ENCODE peak calls at places on chromosomes 12 and 14, in nine cellular contexts. I is BJ, R is stomach, B is SJSA1, G is tibial artery, L is PC-3, U is transverse colon, S is uterus, A is neural progenitor cell. X is an unnamed sample.
A peak's percentile ranks its signal among the peaks of the same experiment; 100 is the strongest.

GRCh38 chr12:106696861-106697417 is 77.5 kb upstream of the RIC8B start:
- DNase-seq in B (no peak), G (no peak), I (no peak), S (no peak), R (no peak), U (no peak), A (no peak), L (no peak), X (no peak)

GRCh38 chr12:85985996-85986395 is 111.9 kb downstream of the NTS start:
- DNase-seq in B (no peak), A (no peak), L (peak; percentile 44), I (no peak), R (no peak), U (no peak), S (no peak), G (no peak), X (no peak)

GRCh38 chr12:108611884-108612415 is 14.1 kb upstream of the TMEM119 start:
- DNase-seq in S (no peak), I (peak; percentile 49), G (no peak), L (peak; percentile 88), B (peak; percentile 100), R (no peak), A (peak; percentile 68), U (no peak), X (peak; percentile 86)

GRCh38 chr12:44193281-44193680 is 357.4 kb downstream of the TMEM117 start:
- DNase-seq in B (no peak), I (no peak), U (no peak), L (no peak), G (no peak), S (no peak), R (no peak), A (no peak), X (no peak)

GRCh38 chr14:59890676-59891075 is 20.1 kb upstream of the RTN1 start:
- DNase-seq in B (no peak), U (no peak), L (no peak), A (no peak), I (no peak), R (no peak), G (no peak), S (no peak), X (no peak)

GRCh38 chr12:12736759-12737676 is 19.9 kb downstream of the CDKN1B start:
- DNase-seq in L (peak; percentile 58), R (no peak), B (peak; percentile 66), I (peak; percentile 59), G (peak; percentile 34), S (peak; percentile 56), U (peak; percentile 46), A (peak; percentile 32), X (peak; percentile 57)

GRCh38 chr12:104598342-104599271 is 141.9 kb downstream of the CHST11 start:
- DNase-seq in A (no peak), R (peak; percentile 71), B (no peak), U (no peak), I (no peak), S (no peak), G (no peak), L (no peak), X (no peak)

GRCh38 chr12:26647091-26647490 is 185.9 kb downstream of the ITPR2 start:
- DNase-seq in R (no peak), B (no peak), U (no peak), I (no peak), A (no peak), L (no peak), S (no peak), G (no peak), X (no peak)

GRCh38 chr14:77071938-77072388 is 26.1 kb upstream of the CIPC start:
- DNase-seq in G (no peak), S (no peak), B (no peak), L (peak; percentile 96), I (no peak), U (no peak), R (no peak), A (no peak), X (no peak)

GRCh38 chr12:6773662-6774351 is 1.5 kb downstream of the LAG3 start:
- DNase-seq in S (no peak), A (peak; percentile 66), B (no peak), R (no peak), U (no peak), G (no peak), I (no peak), L (no peak), X (peak; percentile 80)
- H3K27me3 ChIP-seq in S (no peaks in the 10 kb centered on the region), A (peaks cover 18% of the 10 kb centered on the region), B (no peaks in the 10 kb centered on the region), R (no peaks in the 10 kb centered on the region), U (no peaks in the 10 kb centered on the region), G (no peaks in the 10 kb centered on the region), I (no peaks in the 10 kb centered on the region), L (no peaks in the 10 kb centered on the region), X (peaks cover 71% of the 10 kb centered on the region)

GRCh38 chr14:103340480-103341212 is 6.6 kb downstream of the EIF5 start:
- DNase-seq in B (no peak), I (no peak), L (no peak), R (no peak), U (no peak), S (no peak), G (no peak), A (no peak), X (no peak)
- H3K36me3 ChIP-seq in B (peaks cover 95% of the 10 kb centered on the region), I (peaks cover 45% of the 10 kb centered on the region), L (peaks cover 89% of the 10 kb centered on the region), R (peaks cover 97% of the 10 kb centered on the region), U (peaks cover 3% of the 10 kb centered on the region), S (no peaks in the 10 kb centered on the region), G (peaks cover 91% of the 10 kb centered on the region), A (peaks cover 69% of the 10 kb centered on the region), X (peaks cover 73% of the 10 kb centered on the region)

DNA sequence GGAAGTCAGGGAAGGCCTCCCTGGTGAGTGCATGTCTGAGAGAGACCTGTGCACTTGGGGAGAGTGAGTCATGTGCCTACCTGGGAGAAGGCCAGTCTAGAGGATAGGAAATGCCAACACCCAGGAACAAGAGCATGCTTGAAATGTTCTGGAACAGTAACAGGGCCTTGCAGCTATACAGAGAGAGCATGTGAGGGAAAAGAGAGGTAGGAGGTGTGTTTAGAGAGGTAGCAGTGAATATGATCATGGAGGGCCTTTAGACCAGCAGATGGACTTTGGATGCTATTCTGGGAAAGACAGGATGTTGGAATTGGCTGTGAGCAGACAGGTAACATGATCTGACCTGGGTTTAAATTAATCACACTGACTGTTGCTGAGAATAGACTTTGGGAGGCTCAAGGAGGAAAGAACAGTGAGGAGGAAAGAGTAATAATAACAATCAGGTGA is 1143.6 kb downstream of the FLRT2 start:
- DNase-seq in L (peak; percentile 14), U (no peak), S (no peak), B (no peak), R (peak; percentile 34), I (no peak), A (no peak), G (no peak), X (no peak)
- H3K27me3 ChIP-seq in L (no peaks in the 10 kb centered on the region), U (no peaks in the 10 kb centered on the region), S (no peaks in the 10 kb centered on the region), B (no peaks in the 10 kb centered on the region), R (no peaks in the 10 kb centered on the region), I (no peaks in the 10 kb centered on the region), A (no peaks in the 10 kb centered on the region), G (no peaks in the 10 kb centered on the region), X (no peaks in the 10 kb centered on the region)

GRCh38 chr12:57092529-57092862 is 3.6 kb downstream of the NAB2 start:
- DNase-seq in U (no peak), R (no peak), B (no peak), I (no peak), G (no peak), L (no peak), A (no peak), S (no peak), X (no peak)
- H3K36me3 ChIP-seq in U (no peaks in the 10 kb centered on the region), R (peaks cover 63% of the 10 kb centered on the region), B (peaks cover 64% of the 10 kb centered on the region), I (peaks cover 45% of the 10 kb centered on the region), G (peaks cover 59% of the 10 kb centered on the region), L (no peaks in the 10 kb centered on the region), A (no peaks in the 10 kb centered on the region), S (no peaks in the 10 kb centered on the region), X (peaks cover 15% of the 10 kb centered on the region)

GRCh38 chr12:459050-459429 is 699 bp upstream of the B4GALNT3 start:
- DNase-seq in B (no peak), G (no peak), U (no peak), L (no peak), R (no peak), I (no peak), S (no peak), A (no peak), X (no peak)
- H3K27me3 ChIP-seq in B (peaks cover 85% of the 10 kb centered on the region), G (no peaks in the 10 kb centered on the region), U (peaks cover 42% of the 10 kb centered on the region), L (no peaks in the 10 kb centered on the region), R (no peaks in the 10 kb centered on the region), I (peaks cover 36% of the 10 kb centered on the region), S (no peaks in the 10 kb centered on the region), A (peaks cover 41% of the 10 kb centered on the region), X (peaks cover 29% of the 10 kb centered on the region)

GRCh38 chr12:124805050-124805449 is 58.6 kb downstream of the SCARB1 start:
- DNase-seq in U (no peak), I (no peak), L (no peak), G (no peak), R (no peak), S (no peak), A (no peak), B (no peak), X (no peak)

GRCh38 chr12:124809878-124810277 is 53.8 kb downstream of the SCARB1 start:
- DNase-seq in I (no peak), R (no peak), U (no peak), L (peak; percentile 21), G (no peak), B (no peak), A (no peak), S (no peak), X (no peak)

GRCh38 chr12:124809391-124809790 is 54.3 kb downstream of the SCARB1 start:
- DNase-seq in I (no peak), L (no peak), R (no peak), G (no peak), U (no peak), S (no peak), B (no peak), A (no peak), X (no peak)

GRCh38 chr12:124805876-124806668 is 57.6 kb downstream of the SCARB1 start:
- DNase-seq in R (no peak), S (no peak), L (no peak), U (no peak), G (no peak), B (no peak), I (no peak), A (no peak), X (no peak)

DNA sequence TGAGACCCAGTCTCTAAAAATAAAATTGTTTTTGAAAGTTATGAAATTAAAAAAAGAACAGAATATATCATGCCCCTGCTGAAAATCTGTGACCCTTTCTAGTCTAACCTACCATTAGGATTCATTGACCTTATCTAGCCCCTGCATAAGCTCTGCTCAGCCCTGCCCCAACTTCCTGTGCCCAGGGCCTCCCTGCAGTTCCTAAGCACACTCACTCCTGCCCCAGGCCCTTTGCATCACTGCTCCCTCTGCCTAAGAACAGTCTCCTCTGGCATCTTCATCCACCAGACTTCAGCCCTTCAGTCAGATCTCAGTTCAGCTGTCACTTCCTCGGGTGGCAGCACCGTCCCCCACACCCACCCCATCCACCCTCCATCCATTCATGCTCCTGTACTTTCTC is 55.4 kb downstream of the SCARB1 start:
- DNase-seq in R (no peak), L (no peak), B (no peak), G (no peak), S (no peak), U (no peak), A (no peak), I (no peak), X (no peak)
- H3K36me3 ChIP-seq in R (peaks cover 30% of the 10 kb centered on the region), L (peaks cover 31% of the 10 kb centered on the region), B (no peaks in the 10 kb centered on the region), G (peaks cover 10% of the 10 kb centered on the region), S (no peaks in the 10 kb centered on the region), U (no peaks in the 10 kb centered on the region), A (no peaks in the 10 kb centered on the region), I (peaks cover 7% of the 10 kb centered on the region), X (peaks cover 6% of the 10 kb centered on the region)

DNA sequence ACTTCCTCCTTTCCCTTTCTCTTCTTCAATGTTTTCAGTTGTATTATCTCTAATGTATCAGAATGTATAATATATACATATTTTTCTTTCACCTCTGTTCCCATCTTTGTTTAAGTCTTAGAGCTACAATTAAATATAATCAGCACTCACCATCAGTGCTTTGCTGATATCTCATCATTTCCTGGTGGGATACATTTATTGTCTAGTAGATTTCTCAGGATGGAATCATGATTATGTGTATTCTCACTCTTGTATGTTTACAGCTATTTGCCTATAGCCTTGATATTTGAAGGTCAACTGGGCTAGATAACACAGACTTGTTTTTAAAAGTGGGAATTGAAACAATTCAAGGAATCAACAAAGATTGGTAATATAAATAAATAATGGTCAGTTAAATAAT is 124.9 kb upstream of the EEA1 start:
- DNase-seq in R (no peak), I (no peak), G (no peak), L (no peak), A (no peak), U (no peak), B (no peak), S (no peak), X (no peak)
- H3K27me3 ChIP-seq in R (no peaks in the 10 kb centered on the region), I (no peaks in the 10 kb centered on the region), G (no peaks in the 10 kb centered on the region), L (no peaks in the 10 kb centered on the region), A (no peaks in the 10 kb centered on the region), U (no peaks in the 10 kb centered on the region), B (no peaks in the 10 kb centered on the region), S (no peaks in the 10 kb centered on the region), X (no peaks in the 10 kb centered on the region)

X was measured in H7.